ENCODE peak calls at places on chromosome 11, in ten cellular contexts. R is AG04450, P is psoas muscle, M is neural progenitor cell, V is astrocyte of the cerebellum, G is PC-3, N is left ventricle myocardium inferior, Y is heart left ventricle, Z is OCI-LY7, U is epithelial cell of esophagus. E is an unnamed sample.

GRCh38 chr11:5291207-5291838 is 10.4 kb downstream of the OR51B4 start:
- DNase-seq in Y (no peak), R (no peak), M (peak), N (no peak), V (peak), G (peak), U (peak), Z (peak), P (no peak), E (peak)

GRCh38 chr11:88312665-88313064 is 24.9 kb downstream of the CTSC start:
- DNase-seq in R (no peak), U (no peak), V (peak), G (no peak), P (no peak), M (no peak), Y (no peak), N (no peak), Z (no peak), E (no peak)

GRCh38 chr11:110795124-110795624 is 82.9 kb upstream of the ARHGAP20 start:
- DNase-seq in U (no peak), R (no peak), P (no peak), V (no peak), Z (no peak), Y (no peak), N (no peak), M (no peak), G (no peak), E (no peak)

GRCh38 chr11:16110862-16111261 is 245.5 kb downstream of the SOX6 start:
- DNase-seq in R (no peak), G (no peak), V (no peak), M (peak), Z (no peak), P (no peak), Y (no peak), N (no peak), U (no peak), E (no peak)

GRCh38 chr11:32830413-32830738 is 649 bp downstream of the PRRG4 start:
- DNase-seq in G (peak), R (no peak), V (no peak), P (no peak), Z (no peak), Y (no peak), M (no peak), U (peak), N (no peak), E (peak)

GRCh38 chr11:12430351-12430750 is 53.0 kb downstream of the PARVA start:
- DNase-seq in V (no peak), Z (no peak), R (no peak), Y (no peak), N (no peak), U (peak), M (no peak), G (peak), P (no peak), E (peak)

GRCh38 chr11:17560281-17561110 is 13.4 kb downstream of the OTOG start:
- DNase-seq in R (no peak), N (no peak), M (no peak), Z (no peak), G (no peak), U (no peak), Y (no peak), V (no peak), P (no peak), E (no peak)

GRCh38 chr11:125358254-125358840 is 137.7 kb downstream of the FEZ1 start:
- DNase-seq in P (no peak), Z (no peak), V (peak), Y (no peak), R (no peak), G (peak), U (no peak), M (no peak), N (no peak), E (peak)

GRCh38 chr11:13007702-13008435 is 1.2 kb upstream of the RASSF10 start:
- DNase-seq in N (no peak), M (no peak), R (no peak), P (no peak), Y (no peak), G (peak), U (peak), Z (no peak), V (no peak), E (peak)

GRCh38 chr11:134478611-134479010 is 66.6 kb upstream of the B3GAT1 start:
- DNase-seq in P (no peak), G (no peak), R (no peak), Y (no peak), M (no peak), V (no peak), N (no peak), Z (no peak), U (no peak), E (no peak)

GRCh38 chr11:34787348-34787747 is 128.8 kb downstream of the APIP start:
- DNase-seq in U (no peak), P (no peak), V (no peak), M (no peak), N (no peak), Y (no peak), Z (no peak), G (no peak), R (no peak), E (no peak)

GRCh38 chr11:57460017-57460755 is at the start of gene RTN4RL2:
- DNase-seq in M (peak), N (peak), V (no peak), R (no peak), Z (peak), G (peak), U (no peak), P (peak), Y (peak), E (no peak)

GRCh38 chr11:122978303-122978620 is 3.4 kb downstream of the BSX start:
- DNase-seq in M (no peak), V (no peak), R (no peak), Y (no peak), U (no peak), G (no peak), P (no peak), Z (no peak), N (no peak), E (no peak)

GRCh38 chr11:69497221-69497787 is 15.8 kb downstream of the LINC01488 start:
- DNase-seq in V (peak), Y (peak), M (peak), G (peak), P (peak), Z (no peak), R (peak), U (peak), N (peak), E (peak)

GRCh38 chr11:94997437-94997836 is 23.9 kb downstream of the KDM4D start:
- DNase-seq in Y (no peak), R (no peak), P (no peak), N (no peak), M (no peak), V (no peak), Z (no peak), U (no peak), G (peak), E (no peak)

GRCh38 chr11:73623651-73624050 is 22.7 kb upstream of the PLEKHB1 start:
- DNase-seq in V (no peak), G (no peak), Y (no peak), U (no peak), P (no peak), N (no peak), Z (no peak), M (no peak), R (no peak), E (no peak)

GRCh38 chr11:9089636-9090035 is 1.8 kb downstream of the SCUBE2 start:
- DNase-seq in U (peak), R (no peak), G (no peak), M (no peak), Y (no peak), N (no peak), P (no peak), Z (no peak), V (no peak), E (peak)

GRCh38 chr11:64245401-64245796 is 1.3 kb downstream of the PPP1R14B start:
- DNase-seq in N (no peak), V (no peak), P (peak), M (no peak), Y (peak), Z (peak), G (peak), R (no peak), U (no peak), E (no peak)

GRCh38 chr11:36456136-36456535 is 53.9 kb downstream of the TRAF6 start:
- DNase-seq in G (no peak), Z (no peak), R (no peak), U (no peak), V (peak), P (no peak), Y (no peak), M (no peak), N (no peak), E (no peak)

GRCh38 chr11:104738918-104739317 is 159.3 kb downstream of the CASP12 start:
- DNase-seq in G (no peak), N (no peak), U (no peak), R (no peak), P (no peak), Y (no peak), M (no peak), Z (no peak), V (no peak), E (no peak)

GRCh38 chr11:94652735-94653284 is 85.6 kb downstream of the PIWIL4 start:
- DNase-seq in Y (no peak), U (no peak), R (no peak), N (no peak), G (no peak), V (no peak), Z (no peak), M (no peak), P (no peak), E (no peak)

GRCh38 chr11:30914143-30914762 is 328.1 kb upstream of the MPPED2 start:
- DNase-seq in P (peak), R (peak), G (peak), Y (peak), U (peak), Z (peak), N (peak), M (peak), V (peak), E (peak)

GRCh38 chr11:128956401-128957203 is 13.9 kb upstream of the TP53AIP1 start:
- DNase-seq in R (peak), Z (peak), P (no peak), N (no peak), G (peak), Y (no peak), U (peak), M (peak), V (peak), E (peak)

GRCh38 chr11:131993291-131993690 is 622.9 kb downstream of the NTM start:
- DNase-seq in P (no peak), Z (no peak), R (no peak), G (no peak), V (no peak), N (no peak), U (peak), M (no peak), Y (no peak), E (no peak)

GRCh38 chr11:940496-941135 is 14.9 kb downstream of the AP2A2 start:
- DNase-seq in Y (no peak), N (no peak), P (no peak), R (no peak), G (no peak), U (no peak), V (no peak), Z (no peak), M (peak), E (no peak)

GRCh38 chr11:106468531-106468930 is 391.1 kb downstream of the AASDHPPT start:
- DNase-seq in P (no peak), V (no peak), U (no peak), R (no peak), Z (no peak), G (no peak), Y (no peak), M (peak), N (no peak), E (no peak)

GRCh38 chr11:65891180-65892136 is 985 bp downstream of the CCDC85B start:
- DNase-seq in V (no peak), R (no peak), G (peak), U (no peak), N (peak), M (peak), Y (peak), P (no peak), Z (peak), E (no peak)
- TF ChIP-seq CTCF in V (peak), R (peak), G (peak), U (peak), N (peak), M (peak), Y (peak), P (peak), Z (peak), E (peak)

DNA sequence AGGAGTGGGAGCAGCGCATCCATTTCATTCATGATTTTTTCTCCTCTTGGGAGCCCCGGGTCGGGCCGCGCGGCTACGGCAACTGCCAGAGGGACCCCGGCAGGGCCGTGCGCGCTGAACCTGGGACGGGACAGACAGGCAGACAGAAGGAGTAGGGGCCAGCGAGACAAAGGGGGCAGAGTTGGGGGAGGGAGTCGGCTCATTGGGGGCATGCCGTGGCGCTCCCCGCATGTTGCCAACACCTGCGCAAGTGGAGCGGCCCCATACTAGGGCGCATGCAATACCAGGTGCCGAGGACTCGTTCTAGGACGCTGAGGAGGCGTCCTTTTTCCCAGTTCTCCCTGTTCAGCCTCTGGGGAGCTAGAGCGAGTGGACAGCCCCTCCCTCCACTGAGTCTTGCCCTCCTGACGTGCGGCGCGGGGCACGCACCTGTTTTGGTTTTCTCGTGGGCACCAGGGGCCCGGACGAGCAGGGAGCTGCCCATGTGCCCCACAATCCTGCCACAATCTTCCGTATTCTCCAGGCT is 531 bp upstream of the PTPN5 start:
- DNase-seq in U (no peak), N (no peak), V (no peak), R (no peak), Z (no peak), M (no peak), P (no peak), G (no peak), Y (no peak), E (no peak)
- H3K4me3 ChIP-seq in U (no peak), N (peak), V (no peak), R (no peak), Z (no peak), M (peak), P (peak), G (peak), Y (peak), E (no peak)

GRCh38 chr11:28142724-28143123 is 34.5 kb downstream of the METTL15 start:
- DNase-seq in U (no peak), Y (no peak), V (no peak), P (no peak), N (no peak), Z (no peak), M (no peak), G (no peak), R (no peak), E (no peak)
- TF ChIP-seq CTCF in U (no peak), Y (no peak), V (no peak), P (no peak), N (no peak), Z (no peak), M (no peak), G (no peak), R (no peak), E (no peak)

DNA sequence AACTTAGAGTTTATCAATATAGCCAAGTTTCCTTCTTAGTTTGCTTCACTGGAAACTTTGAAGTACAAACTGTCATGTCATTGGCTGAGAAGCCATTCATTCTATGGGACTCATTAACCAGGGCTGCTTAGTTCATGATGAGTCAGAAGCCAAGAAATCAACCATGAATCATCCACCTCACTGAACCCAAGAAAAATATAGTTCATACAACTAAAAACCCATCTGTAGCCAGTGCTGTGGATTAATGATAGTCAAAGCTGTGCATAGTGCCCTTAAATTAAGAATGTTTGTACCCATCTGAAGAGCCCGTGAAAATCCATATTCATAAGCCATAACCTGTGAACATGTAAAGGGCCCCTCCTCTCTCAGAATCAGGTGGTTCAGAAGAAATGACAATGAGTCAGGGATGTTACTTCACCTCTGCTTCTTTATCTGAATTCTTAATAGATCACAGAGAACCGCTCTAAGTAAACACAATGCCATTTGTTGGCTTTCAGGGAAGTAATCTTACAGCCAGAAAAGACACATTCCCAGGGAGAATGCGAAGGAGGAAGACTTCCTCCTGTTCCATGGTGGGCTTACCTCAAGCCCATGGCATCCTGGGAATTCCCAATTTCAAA is 25.4 kb downstream of the MMP20 start:
- DNase-seq in V (peak), M (no peak), N (no peak), P (no peak), G (peak), Y (no peak), R (peak), U (peak), Z (no peak), E (peak)
- H3K4me3 ChIP-seq in V (no peak), M (no peak), N (no peak), P (no peak), G (peak), Y (no peak), R (no peak), U (peak), Z (no peak), E (no peak)

GRCh38 chr11:124277809-124278208 is 21.6 kb downstream of the OR8G5 start:
- DNase-seq in Y (no peak), P (no peak), G (no peak), M (peak), V (no peak), N (no peak), R (no peak), Z (peak), U (peak), E (peak)
- TF ChIP-seq CTCF in Y (no peak), P (no peak), G (peak), M (peak), V (no peak), N (no peak), R (no peak), Z (peak), U (peak), E (no peak)